ENCODE peak calls at places on chromosomes 3 and 15, in eight cellular contexts. I is Kasumi-1, B is HFFc6, O is NCI-H1417, S is endothelial cell of umbilical vein, A is SK-N-DZ, T is substantia nigra, U is NT2/D1. C is an unnamed sample.

GRCh38 chr3:97793415-97794019 is 28.3 kb upstream of the CRYBG3 start:
- DNase-seq in I (peak), B (peak), O (peak), S (peak), A (peak), T (no peak), U (peak), C (peak)

GRCh38 chr15:62391565-62392262 is 226.6 kb upstream of the C2CD4B start:
- DNase-seq in I (peak), B (peak), O (peak), S (peak), A (peak), T (peak), U (no peak), C (peak)

GRCh38 chr3:169940486-169941181 is 26.0 kb upstream of the SEC62 start:
- DNase-seq in I (peak), B (no peak), O (no peak), S (no peak), A (no peak), T (no peak), U (no peak), C (no peak)

GRCh38 chr15:37246856-37247255 is 146.5 kb upstream of the MEIS2 start:
- DNase-seq in I (no peak), B (no peak), O (no peak), S (no peak), A (no peak), T (no peak), U (no peak), C (no peak)

GRCh38 chr3:194661374-194661773 is 10.6 kb downstream of the LSG1 start:
- DNase-seq in I (peak), B (no peak), O (no peak), S (peak), A (no peak), T (no peak), U (no peak), C (no peak)

GRCh38 chr3:65473746-65474145 is 565.0 kb downstream of the MAGI1 start:
- DNase-seq in I (no peak), B (peak), O (no peak), S (no peak), A (no peak), T (no peak), U (no peak), C (no peak)

GRCh38 chr15:101664303-101664913 is 12.2 kb upstream of the TM2D3 start:
- DNase-seq in I (peak), B (no peak), O (no peak), S (no peak), A (no peak), T (no peak), U (no peak), C (peak)

GRCh38 chr3:123102826-123103225 is 36.0 kb downstream of the PDIA5 start:
- DNase-seq in I (no peak), B (no peak), O (no peak), S (no peak), A (no peak), T (no peak), U (no peak), C (no peak)

GRCh38 chr15:98121514-98121913 is 161.0 kb downstream of the ARRDC4 start:
- DNase-seq in I (no peak), B (no peak), O (no peak), S (no peak), A (no peak), T (no peak), U (no peak), C (no peak)

GRCh38 chr3:157442729-157443128 is 6.1 kb downstream of the PTX3 start:
- DNase-seq in I (no peak), B (no peak), O (no peak), S (no peak), A (no peak), T (no peak), U (no peak), C (no peak)

GRCh38 chr3:173599673-173600072 is 202.1 kb downstream of the NLGN1 start:
- DNase-seq in I (no peak), B (peak), O (no peak), S (no peak), A (no peak), T (no peak), U (no peak), C (no peak)

GRCh38 chr3:150227839-150228238 is 180.3 kb upstream of the TSC22D2 start:
- DNase-seq in I (peak), B (peak), O (peak), S (peak), A (peak), T (peak), U (peak), C (peak)

GRCh38 chr3:101509811-101510210 is 3.2 kb downstream of the SENP7 start:
- DNase-seq in I (no peak), B (peak), O (no peak), S (peak), A (no peak), T (no peak), U (no peak), C (no peak)

GRCh38 chr3:175342196-175342595 is 483.1 kb downstream of the NAALADL2 start:
- DNase-seq in I (no peak), B (peak), O (no peak), S (no peak), A (no peak), T (no peak), U (no peak), C (no peak)

GRCh38 chr3:36905545-36905944 is 39.3 kb downstream of the TRANK1 start:
- DNase-seq in I (no peak), B (no peak), O (no peak), S (no peak), A (no peak), T (no peak), U (no peak), C (no peak)

GRCh38 chr3:65951836-65952505 is 86.7 kb downstream of the MAGI1 start:
- DNase-seq in I (peak), B (peak), O (no peak), S (peak), A (no peak), T (no peak), U (no peak), C (no peak)

GRCh38 chr3:183548262-183548769 is 7.2 kb downstream of the KLHL6 start:
- DNase-seq in I (no peak), B (peak), O (no peak), S (peak), A (no peak), T (no peak), U (peak), C (no peak)

GRCh38 chr3:30437172-30437571 is 169.2 kb upstream of the TGFBR2 start:
- DNase-seq in I (no peak), B (no peak), O (peak), S (no peak), A (no peak), T (no peak), U (no peak), C (no peak)

GRCh38 chr15:25787381-25787780 is 75.7 kb downstream of the ATP10A start:
- DNase-seq in I (no peak), B (peak), O (no peak), S (no peak), A (no peak), T (no peak), U (no peak), C (no peak)

GRCh38 chr15:93070136-93070535 is 18.9 kb downstream of the RGMA start:
- DNase-seq in I (no peak), B (no peak), O (no peak), S (no peak), A (no peak), T (no peak), U (no peak), C (peak)

GRCh38 chr15:35206060-35206675 is 121.1 kb upstream of the NANOGP8 start:
- DNase-seq in I (peak), B (peak), O (peak), S (peak), A (no peak), T (no peak), U (no peak), C (no peak)

GRCh38 chr3:183259087-183259486 is 6.0 kb downstream of the B3GNT5 start:
- DNase-seq in I (no peak), B (no peak), O (no peak), S (no peak), A (no peak), T (no peak), U (no peak), C (no peak)

GRCh38 chr15:98955980-98956723 is 51.4 kb downstream of the PGPEP1L start:
- DNase-seq in I (peak), B (no peak), O (no peak), S (peak), A (no peak), T (no peak), U (no peak), C (no peak)

GRCh38 chr15:40061212-40061901 is 22.4 kb upstream of the SRP14 start:
- DNase-seq in I (no peak), B (no peak), O (peak), S (no peak), A (no peak), T (no peak), U (no peak), C (no peak)

GRCh38 chr15:26910715-26911114 is 43.9 kb downstream of the GABRA5 start:
- DNase-seq in I (no peak), B (no peak), O (no peak), S (no peak), A (no peak), T (no peak), U (no peak), C (no peak)

GRCh38 chr3:172179680-172180399 is 140.5 kb downstream of the FNDC3B start:
- DNase-seq in I (no peak), B (no peak), O (no peak), S (no peak), A (no peak), T (no peak), U (no peak), C (no peak)

GRCh38 chr3:13702226-13702820 is 153.4 kb downstream of the FBLN2 start:
- DNase-seq in I (no peak), B (no peak), O (no peak), S (no peak), A (no peak), T (no peak), U (no peak), C (no peak)

GRCh38 chr3:177491301-177492031 is 294.2 kb upstream of the TBL1XR1 start:
- DNase-seq in I (peak), B (no peak), O (no peak), S (peak), A (no peak), T (no peak), U (no peak), C (no peak)

GRCh38 chr3:9061634-9062033 is 98.4 kb upstream of the RAD18 start:
- DNase-seq in I (no peak), B (no peak), O (no peak), S (no peak), A (no peak), T (no peak), U (no peak), C (no peak)